ENCODE peak calls at places on chromosomes 11 and 22, in seven cellular contexts. X, D, N, J, C, K and B are unnamed samples.

GRCh38 chr11:47607380-47607779 is 13.2 kb upstream of the C1QTNF4 start:
- DNase-seq in X (no peak), D (peak; percentile 98), N (no peak), J (no peak), C (no peak), K (peak; percentile 0), B (no peak)

GRCh38 chr11:107018902-107019493 is 722 bp upstream of the GUCY1A2 start:
- DNase-seq in X (peak; percentile 47), D (no peak), N (peak; percentile 17), J (no peak), C (no peak), K (no peak), B (no peak)

GRCh38 chr11:64107300-64107699 is 58.6 kb downstream of the MACROD1 start:
- DNase-seq in X (no peak), D (no peak), N (no peak), J (no peak), C (no peak), K (no peak), B (no peak)

GRCh38 chr11:64643258-64643881 is 52.4 kb downstream of the SLC22A12 start:
- DNase-seq in X (no peak), D (no peak), N (no peak), J (no peak), C (peak; percentile 48), K (no peak), B (no peak)

GRCh38 chr11:95575517-95575916 is 214.1 kb downstream of the FAM76B start:
- DNase-seq in X (no peak), D (no peak), N (no peak), J (no peak), C (no peak), K (no peak), B (no peak)

GRCh38 chr11:102957953-102958352 is 2.4 kb upstream of the MMP13 start:
- DNase-seq in X (no peak), D (no peak), N (no peak), J (no peak), C (no peak), K (no peak), B (no peak)

GRCh38 chr11:128521697-128522062 is 65.7 kb downstream of the ETS1 start:
- DNase-seq in X (no peak), D (no peak), N (no peak), J (no peak), C (no peak), K (peak; percentile 71), B (no peak)

GRCh38 chr11:62646825-62647608 is 604 bp upstream of the GANAB start:
- DNase-seq in X (no peak), D (no peak), N (no peak), J (no peak), C (no peak), K (no peak), B (no peak)

GRCh38 chr11:2301631-2302272 is at the start of the genes C11orf21 and TSPAN32:
- DNase-seq in X (peak; percentile 51), D (peak; percentile 11), N (no peak), J (no peak), C (no peak), K (peak; percentile 73), B (no peak)

GRCh38 chr11:12723410-12724297 is 49.4 kb downstream of the TEAD1 start:
- DNase-seq in X (no peak), D (no peak), N (peak; percentile 44), J (peak; percentile 83), C (peak; percentile 61), K (no peak), B (no peak)

GRCh38 chr11:134543144-134544044 is 131.4 kb upstream of the B3GAT1 start:
- DNase-seq in X (no peak), D (no peak), N (no peak), J (no peak), C (no peak), K (no peak), B (no peak)

GRCh38 chr11:117583063-117583801 is 213.8 kb downstream of the DSCAML1 start:
- DNase-seq in X (no peak), D (no peak), N (no peak), J (no peak), C (no peak), K (no peak), B (no peak)

GRCh38 chr11:35138606-35138948 is 394 bp upstream of the CD44 start:
- DNase-seq in X (peak; percentile 44), D (no peak), N (no peak), J (no peak), C (no peak), K (no peak), B (no peak)

GRCh38 chr22:23542933-23543332 is 37.2 kb downstream of the IGLL1 start:
- DNase-seq in X (no peak), D (no peak), N (no peak), J (no peak), C (peak; percentile 35), K (no peak), B (no peak)

GRCh38 chr11:73766763-73767162 is 5.9 kb upstream of the RAB6A start:
- DNase-seq in X (no peak), D (no peak), N (no peak), J (no peak), C (no peak), K (no peak), B (no peak)

GRCh38 chr11:118634435-118635236 is 27.2 kb downstream of the PHLDB1 start:
- DNase-seq in X (no peak), D (no peak), N (peak; percentile 85), J (peak; percentile 79), C (no peak), K (no peak), B (no peak)

GRCh38 chr22:45426387-45426786 is 12.9 kb downstream of the RIBC2 start:
- DNase-seq in X (no peak), D (no peak), N (no peak), J (no peak), C (no peak), K (no peak), B (no peak)

GRCh38 chr11:125275905-125276634 is 111.5 kb downstream of the PKNOX2 start:
- DNase-seq in X (no peak), D (peak; percentile 61), N (no peak), J (no peak), C (peak; percentile 78), K (no peak), B (no peak)

GRCh38 chr22:17191163-17191562 is 28.1 kb downstream of the ADA2 start:
- DNase-seq in X (no peak), D (peak; percentile 63), N (no peak), J (no peak), C (no peak), K (no peak), B (no peak)

GRCh38 chr11:76768091-76769047 is 14.8 kb upstream of the TSKU start:
- DNase-seq in X (no peak), D (no peak), N (peak; percentile 55), J (no peak), C (peak; percentile 74), K (no peak), B (no peak)

GRCh38 chr11:101775033-101775432 is 139.8 kb upstream of the CEP126 start:
- DNase-seq in X (no peak), D (no peak), N (no peak), J (no peak), C (no peak), K (no peak), B (no peak)

GRCh38 chr11:86117706-86118050 is 48.8 kb upstream of the PICALM start:
- DNase-seq in X (no peak), D (no peak), N (no peak), J (no peak), C (no peak), K (no peak), B (no peak)